ENCODE peak calls at places on chromosomes 13 and 19, in ten cellular contexts. P, Y, R, D, I, X, S, Z, T and G are unnamed samples.

GRCh38 chr19:52231154-52231565 is 38.2 kb upstream of the ZNF766 start:
- DNase-seq in P (no peak), Y (no peak), R (no peak), D (peak), I (no peak), X (no peak), S (no peak), Z (no peak), T (no peak), G (no peak)

GRCh38 chr13:79995334-79995733 is 345.6 kb downstream of the SPRY2 start:
- DNase-seq in P (no peak), Y (no peak), R (no peak), D (peak), I (no peak), X (no peak), S (no peak), Z (no peak), T (no peak), G (no peak)

GRCh38 chr13:35966024-35966423 is 165.2 kb downstream of the DCLK1 start:
- DNase-seq in P (no peak), Y (no peak), R (no peak), D (no peak), I (no peak), X (no peak), S (no peak), Z (no peak), T (no peak), G (no peak)

GRCh38 chr19:58387338-58388174 is 487 bp downstream of the RPS5 start:
- DNase-seq in P (no peak), Y (no peak), R (no peak), D (no peak), I (no peak), X (no peak), S (no peak), Z (no peak), T (no peak), G (no peak)

GRCh38 chr13:78909276-78909675 is 250.3 kb upstream of the OBI1 start:
- DNase-seq in P (no peak), Y (no peak), R (no peak), D (no peak), I (no peak), X (no peak), S (no peak), Z (no peak), T (no peak), G (no peak)

GRCh38 chr13:29465741-29466293 is 129.7 kb downstream of the SLC7A1 start:
- DNase-seq in P (no peak), Y (no peak), R (no peak), D (peak), I (peak), X (no peak), S (peak), Z (peak), T (peak), G (no peak)

GRCh38 chr13:112931028-112931934 is 37.7 kb upstream of the MCF2L start:
- DNase-seq in P (peak), Y (peak), R (peak), D (peak), I (no peak), X (peak), S (no peak), Z (peak), T (no peak), G (peak)

GRCh38 chr19:32367948-32368536 is 22.6 kb downstream of the ZNF507 start:
- DNase-seq in P (no peak), Y (no peak), R (no peak), D (no peak), I (no peak), X (no peak), S (no peak), Z (no peak), T (no peak), G (no peak)

GRCh38 chr13:32902898-32903297 is 113.3 kb upstream of the KL start:
- DNase-seq in P (no peak), Y (no peak), R (no peak), D (peak), I (peak), X (peak), S (peak), Z (peak), T (peak), G (peak)

GRCh38 chr13:110134801-110135200 is 172.2 kb downstream of the COL4A1 start:
- DNase-seq in P (no peak), Y (no peak), R (no peak), D (no peak), I (no peak), X (no peak), S (no peak), Z (no peak), T (no peak), G (no peak)

GRCh38 chr19:6458695-6459355 is 767 bp downstream of the SLC25A23 start:
- DNase-seq in P (peak), Y (no peak), R (peak), D (no peak), I (no peak), X (peak), S (no peak), Z (peak), T (peak), G (no peak)

GRCh38 chr19:14497347-14497921 is 1.5 kb upstream of the GIPC1 start:
- DNase-seq in P (peak), Y (no peak), R (peak), D (no peak), I (no peak), X (peak), S (no peak), Z (no peak), T (peak), G (no peak)

GRCh38 chr13:47546963-47547345 is 454.1 kb downstream of the SUCLA2 start:
- DNase-seq in P (no peak), Y (no peak), R (no peak), D (no peak), I (no peak), X (no peak), S (no peak), Z (no peak), T (no peak), G (no peak)

GRCh38 chr13:47548294-47548825 is 452.7 kb downstream of the SUCLA2 start:
- DNase-seq in P (no peak), Y (no peak), R (no peak), D (no peak), I (no peak), X (no peak), S (no peak), Z (no peak), T (no peak), G (no peak)

GRCh38 chr13:47546265-47546962 is 454.7 kb downstream of the SUCLA2 start:
- DNase-seq in P (no peak), Y (no peak), R (no peak), D (no peak), I (no peak), X (no peak), S (no peak), Z (no peak), T (no peak), G (no peak)

GRCh38 chr13:47545630-47546029 is 455.4 kb downstream of the SUCLA2 start:
- DNase-seq in P (no peak), Y (no peak), R (no peak), D (no peak), I (no peak), X (no peak), S (no peak), Z (no peak), T (no peak), G (no peak)

DNA sequence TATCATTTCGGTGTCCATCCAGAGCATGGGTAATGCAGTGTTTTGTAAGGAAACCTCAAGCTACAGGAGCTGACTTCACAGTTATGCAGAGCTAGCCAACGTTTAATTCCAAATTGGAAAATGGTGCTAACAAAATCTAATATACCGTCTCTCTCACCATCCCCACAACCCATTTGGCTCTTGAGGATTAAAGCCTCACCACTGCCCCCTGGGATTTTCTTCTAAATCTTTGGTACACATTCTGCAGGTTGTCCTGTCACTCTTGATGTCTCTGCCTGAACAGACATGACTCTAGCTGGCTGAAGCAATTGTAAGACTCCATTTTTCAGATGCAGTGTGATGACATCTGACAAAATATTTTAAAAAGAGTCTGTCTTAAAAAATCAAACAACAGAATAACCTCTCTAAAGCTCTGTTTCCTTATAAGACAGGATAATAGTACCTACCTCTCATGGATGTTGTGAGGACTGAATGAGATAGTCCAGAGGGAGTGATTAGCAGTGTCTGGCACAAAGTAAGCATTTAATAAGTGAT is 451.8 kb downstream of the SUCLA2 start:
- DNase-seq in P (no peak), Y (no peak), R (no peak), D (no peak), I (no peak), X (no peak), S (no peak), Z (no peak), T (no peak), G (no peak)
- TF ChIP-seq CTCF in P (no peak), Y (no peak), R (no peak), D (no peak), I (no peak), X (no peak), S (no peak), Z (no peak), T (no peak), G (no peak)

DNA sequence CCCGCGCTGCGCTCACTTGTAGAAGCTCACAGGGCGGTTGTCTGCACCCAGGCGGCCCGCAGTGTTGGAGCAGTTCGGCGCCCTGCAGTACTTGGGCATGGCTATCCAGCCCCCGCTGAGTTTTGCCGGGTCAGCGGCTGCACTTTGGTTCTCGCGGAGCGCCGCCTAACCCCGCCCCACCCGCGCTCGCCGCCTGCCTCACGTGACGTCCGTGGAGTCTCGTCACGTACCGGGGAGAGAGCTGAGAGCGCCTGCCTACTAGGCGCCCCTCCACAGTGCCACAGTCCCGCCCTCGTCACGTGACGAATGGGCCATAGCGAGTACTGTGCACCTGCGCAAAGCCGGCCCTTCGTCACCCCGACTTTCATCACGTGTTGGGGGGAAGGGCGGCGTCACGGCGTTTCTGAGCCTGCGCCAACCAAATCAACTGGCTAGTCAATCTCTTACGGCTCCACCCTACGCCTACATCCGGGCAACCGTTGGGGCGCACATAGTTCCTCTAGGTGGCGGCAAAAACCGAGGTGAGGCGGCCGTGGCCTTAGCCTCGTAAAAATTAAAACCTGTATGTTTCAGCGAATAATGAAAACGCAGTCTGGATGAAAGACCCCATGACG is at the start of gene THAP8:
- DNase-seq in P (peak), Y (peak), R (peak), D (peak), I (peak), X (peak), S (peak), Z (peak), T (peak), G (peak)
- TF ChIP-seq POLR2A in P (peak), Y (no peak), R (no peak), D (peak), I (peak), X (peak), S (peak), Z (peak), T (peak), G (no peak)

GRCh38 chr19:46490774-46491173 is 4.9 kb downstream of the PNMA8B start:
- DNase-seq in P (no peak), Y (no peak), R (no peak), D (no peak), I (no peak), X (no peak), S (no peak), Z (no peak), T (no peak), G (no peak)

GRCh38 chr19:46487802-46488445 is 7.7 kb downstream of the PNMA8B start:
- DNase-seq in P (peak), Y (peak), R (peak), D (peak), I (peak), X (peak), S (peak), Z (peak), T (peak), G (peak)

GRCh38 chr19:46487178-46487801 is 8.4 kb downstream of the PNMA8B start:
- DNase-seq in P (no peak), Y (no peak), R (no peak), D (no peak), I (no peak), X (no peak), S (peak), Z (no peak), T (no peak), G (no peak)

GRCh38 chr19:46488551-46488950 is 7.1 kb downstream of the PNMA8B start:
- DNase-seq in P (no peak), Y (no peak), R (no peak), D (no peak), I (no peak), X (no peak), S (no peak), Z (no peak), T (no peak), G (no peak)

DNA sequence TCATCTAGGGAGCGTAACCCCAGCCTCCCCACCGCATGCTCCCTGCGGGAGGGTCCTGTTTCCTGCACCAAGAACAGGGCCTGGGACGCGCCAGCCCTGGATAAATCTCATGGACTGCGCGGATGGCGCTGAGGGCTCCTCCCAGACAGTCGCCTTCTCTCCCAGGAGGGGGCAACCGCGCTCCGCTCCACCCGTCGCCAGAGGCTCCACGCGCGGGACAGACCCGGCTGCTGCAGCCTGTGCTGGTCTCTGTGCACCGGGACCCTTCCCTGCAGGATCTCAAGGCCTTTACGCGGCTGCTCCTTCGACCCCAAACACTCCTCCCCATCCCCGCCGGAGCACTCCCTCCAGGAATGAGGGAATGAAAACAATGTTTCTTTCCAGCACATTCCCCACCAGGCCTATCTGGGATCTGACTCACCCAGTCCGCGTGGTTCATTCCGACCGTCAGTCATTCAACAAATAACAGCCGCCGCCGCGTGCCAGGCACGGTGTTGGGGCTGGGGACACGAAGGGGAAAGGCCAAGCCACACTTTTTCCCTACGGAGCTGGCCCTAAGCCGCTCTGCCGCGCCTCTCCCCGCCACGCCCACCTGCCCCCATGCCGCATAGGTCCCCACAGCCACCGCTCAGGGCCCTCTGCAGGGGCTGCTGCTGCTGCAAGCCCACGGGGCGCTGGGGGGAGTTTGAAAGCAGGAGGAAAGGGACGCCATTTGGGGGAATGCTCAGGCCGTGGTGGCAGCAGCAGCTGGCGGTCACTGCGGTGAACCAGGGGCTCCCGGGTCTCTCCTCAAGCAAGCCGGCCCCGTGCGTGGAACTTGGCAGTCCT is 6.0 kb downstream of the PNMA8B start:
- DNase-seq in P (no peak), Y (no peak), R (no peak), D (peak), I (peak), X (peak), S (peak), Z (peak), T (peak), G (peak)
- TF ChIP-seq CTCF in P (no peak), Y (no peak), R (peak), D (no peak), I (peak), X (peak), S (peak), Z (peak), T (no peak), G (no peak)

DNA sequence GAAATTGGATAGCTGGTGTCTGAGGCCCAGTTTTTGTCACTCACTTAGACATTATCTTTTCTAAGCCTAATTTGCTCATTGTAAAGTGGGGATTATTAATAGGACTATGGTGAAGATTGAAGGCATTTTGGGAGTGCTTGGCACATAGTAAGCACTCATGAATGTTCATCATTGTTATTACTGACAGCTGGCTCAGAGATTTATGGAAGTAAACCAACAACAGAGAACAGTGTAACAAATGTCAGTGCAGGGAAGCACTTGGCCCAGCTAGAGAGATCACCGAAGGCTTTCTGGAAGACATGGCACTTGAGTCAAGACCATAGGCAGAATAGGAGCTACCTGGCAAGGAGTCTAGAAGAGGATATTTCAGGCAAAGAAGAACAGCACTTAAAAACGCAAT is 92.3 kb downstream of the RFC3 start:
- DNase-seq in P (no peak), Y (no peak), R (no peak), D (no peak), I (no peak), X (no peak), S (no peak), Z (no peak), T (no peak), G (no peak)
- TF ChIP-seq POLR2A in P (no peak), Y (no peak), R (no peak), D (no peak), I (no peak), X (no peak), S (no peak), Z (no peak), T (no peak), G (no peak)

GRCh38 chr19:12194827-12195500 is 32.1 kb downstream of the ZNF136 start:
- DNase-seq in P (peak), Y (peak), R (peak), D (peak), I (peak), X (peak), S (peak), Z (peak), T (peak), G (peak)
- TF ChIP-seq CTCF in P (no peak), Y (no peak), R (no peak), D (no peak), I (no peak), X (no peak), S (no peak), Z (no peak), T (no peak), G (no peak)